ENCODE peak calls at places on chromosomes 16 and 17, in seven cellular contexts. One of them, this sample, is unnamed.

GRCh38 chr16:58792188-58792587 is 58.1 kb upstream of the GOT2 start:
- DNase-seq in stimulated activated CD4-positive, alpha-beta T cell treated with anti-CD3 and anti-CD28 coated beads, Interleukin-4, amount 100 ng/mL, for 1 hour: no peak
- DNase-seq in retina: no peak
- DNase-seq in left kidney: no peak
- DNase-seq in ELR: no peak
- DNase-seq in activated CD4-positive, alpha-beta T cell treated with anti-CD3 and anti-CD28 coated beads for 1 hour: no peak
- DNase-seq in WERI-Rb-1: no peak
- DNase-seq in this sample: no peak

GRCh38 chr16:56797861-56798260 is 67.1 kb upstream of the SLC12A3 start:
- DNase-seq in stimulated activated CD4-positive, alpha-beta T cell treated with anti-CD3 and anti-CD28 coated beads, Interleukin-4, amount 100 ng/mL, for 1 hour: no peak
- DNase-seq in retina: no peak
- DNase-seq in left kidney: no peak
- DNase-seq in ELR: no peak
- DNase-seq in activated CD4-positive, alpha-beta T cell treated with anti-CD3 and anti-CD28 coated beads for 1 hour: no peak
- DNase-seq in WERI-Rb-1: no peak
- DNase-seq in this sample: no peak

GRCh38 chr17:50114849-50115357 is 15.1 kb downstream of the SAMD14 start:
- DNase-seq in stimulated activated CD4-positive, alpha-beta T cell treated with anti-CD3 and anti-CD28 coated beads, Interleukin-4, amount 100 ng/mL, for 1 hour: no peak
- DNase-seq in retina: peak
- DNase-seq in left kidney: peak
- DNase-seq in ELR: peak
- DNase-seq in activated CD4-positive, alpha-beta T cell treated with anti-CD3 and anti-CD28 coated beads for 1 hour: no peak
- DNase-seq in WERI-Rb-1: peak
- DNase-seq in this sample: peak

GRCh38 chr16:22375117-22375962 is 921 bp upstream of the CDR2 start:
- DNase-seq in stimulated activated CD4-positive, alpha-beta T cell treated with anti-CD3 and anti-CD28 coated beads, Interleukin-4, amount 100 ng/mL, for 1 hour: no peak
- DNase-seq in retina: no peak
- DNase-seq in left kidney: no peak
- DNase-seq in ELR: no peak
- DNase-seq in activated CD4-positive, alpha-beta T cell treated with anti-CD3 and anti-CD28 coated beads for 1 hour: no peak
- DNase-seq in WERI-Rb-1: peak
- DNase-seq in this sample: peak

GRCh38 chr16:4675864-4676786 is 17.2 kb upstream of the NUDT16L1 start:
- DNase-seq in stimulated activated CD4-positive, alpha-beta T cell treated with anti-CD3 and anti-CD28 coated beads, Interleukin-4, amount 100 ng/mL, for 1 hour: peak
- DNase-seq in retina: no peak
- DNase-seq in left kidney: no peak
- DNase-seq in ELR: no peak
- DNase-seq in activated CD4-positive, alpha-beta T cell treated with anti-CD3 and anti-CD28 coated beads for 1 hour: peak
- DNase-seq in WERI-Rb-1: no peak
- DNase-seq in this sample: no peak

GRCh38 chr16:28923652-28924398 is 1.2 kb downstream of the RABEP2 start:
- DNase-seq in stimulated activated CD4-positive, alpha-beta T cell treated with anti-CD3 and anti-CD28 coated beads, Interleukin-4, amount 100 ng/mL, for 1 hour: no peak
- DNase-seq in retina: no peak
- DNase-seq in left kidney: no peak
- DNase-seq in ELR: no peak
- DNase-seq in activated CD4-positive, alpha-beta T cell treated with anti-CD3 and anti-CD28 coated beads for 1 hour: no peak
- DNase-seq in WERI-Rb-1: peak
- DNase-seq in this sample: no peak

GRCh38 chr16:85463228-85463611 is 149.9 kb upstream of the GSE1 start:
- DNase-seq in stimulated activated CD4-positive, alpha-beta T cell treated with anti-CD3 and anti-CD28 coated beads, Interleukin-4, amount 100 ng/mL, for 1 hour: no peak
- DNase-seq in retina: peak
- DNase-seq in left kidney: no peak
- DNase-seq in ELR: no peak
- DNase-seq in activated CD4-positive, alpha-beta T cell treated with anti-CD3 and anti-CD28 coated beads for 1 hour: no peak
- DNase-seq in WERI-Rb-1: no peak
- DNase-seq in this sample: no peak

GRCh38 chr16:11404608-11405007 is 59.3 kb downstream of the RMI2 start:
- DNase-seq in stimulated activated CD4-positive, alpha-beta T cell treated with anti-CD3 and anti-CD28 coated beads, Interleukin-4, amount 100 ng/mL, for 1 hour: no peak
- DNase-seq in retina: no peak
- DNase-seq in left kidney: peak
- DNase-seq in ELR: no peak
- DNase-seq in activated CD4-positive, alpha-beta T cell treated with anti-CD3 and anti-CD28 coated beads for 1 hour: no peak
- DNase-seq in WERI-Rb-1: no peak
- DNase-seq in this sample: no peak

GRCh38 chr17:57448288-57449283 is 192.3 kb downstream of the MSI2 start:
- DNase-seq in stimulated activated CD4-positive, alpha-beta T cell treated with anti-CD3 and anti-CD28 coated beads, Interleukin-4, amount 100 ng/mL, for 1 hour: no peak
- DNase-seq in retina: no peak
- DNase-seq in left kidney: no peak
- DNase-seq in ELR: no peak
- DNase-seq in activated CD4-positive, alpha-beta T cell treated with anti-CD3 and anti-CD28 coated beads for 1 hour: no peak
- DNase-seq in WERI-Rb-1: no peak
- DNase-seq in this sample: no peak

GRCh38 chr17:37092041-37092440 is 143.3 kb downstream of the AATF start:
- DNase-seq in stimulated activated CD4-positive, alpha-beta T cell treated with anti-CD3 and anti-CD28 coated beads, Interleukin-4, amount 100 ng/mL, for 1 hour: no peak
- DNase-seq in retina: no peak
- DNase-seq in left kidney: no peak
- DNase-seq in ELR: peak
- DNase-seq in activated CD4-positive, alpha-beta T cell treated with anti-CD3 and anti-CD28 coated beads for 1 hour: no peak
- DNase-seq in WERI-Rb-1: no peak
- DNase-seq in this sample: no peak

GRCh38 chr17:80938556-80938955 is 53.1 kb upstream of the CHMP6 start:
- DNase-seq in stimulated activated CD4-positive, alpha-beta T cell treated with anti-CD3 and anti-CD28 coated beads, Interleukin-4, amount 100 ng/mL, for 1 hour: no peak
- DNase-seq in retina: no peak
- DNase-seq in left kidney: no peak
- DNase-seq in ELR: no peak
- DNase-seq in activated CD4-positive, alpha-beta T cell treated with anti-CD3 and anti-CD28 coated beads for 1 hour: no peak
- DNase-seq in WERI-Rb-1: no peak
- DNase-seq in this sample: no peak

GRCh38 chr16:54932737-54933254 is 2.1 kb downstream of the IRX5 start:
- DNase-seq in stimulated activated CD4-positive, alpha-beta T cell treated with anti-CD3 and anti-CD28 coated beads, Interleukin-4, amount 100 ng/mL, for 1 hour: no peak
- DNase-seq in retina: peak
- DNase-seq in left kidney: peak
- DNase-seq in ELR: no peak
- DNase-seq in activated CD4-positive, alpha-beta T cell treated with anti-CD3 and anti-CD28 coated beads for 1 hour: no peak
- DNase-seq in WERI-Rb-1: no peak
- DNase-seq in this sample: no peak

GRCh38 chr17:4449736-4450135 is 16.0 kb downstream of the SPNS3 start:
- DNase-seq in stimulated activated CD4-positive, alpha-beta T cell treated with anti-CD3 and anti-CD28 coated beads, Interleukin-4, amount 100 ng/mL, for 1 hour: no peak
- DNase-seq in retina: no peak
- DNase-seq in left kidney: no peak
- DNase-seq in ELR: no peak
- DNase-seq in activated CD4-positive, alpha-beta T cell treated with anti-CD3 and anti-CD28 coated beads for 1 hour: no peak
- DNase-seq in WERI-Rb-1: no peak
- DNase-seq in this sample: no peak

GRCh38 chr16:77993586-77993985 is 28.8 kb upstream of the CLEC3A start:
- DNase-seq in stimulated activated CD4-positive, alpha-beta T cell treated with anti-CD3 and anti-CD28 coated beads, Interleukin-4, amount 100 ng/mL, for 1 hour: no peak
- DNase-seq in retina: no peak
- DNase-seq in left kidney: no peak
- DNase-seq in ELR: no peak
- DNase-seq in activated CD4-positive, alpha-beta T cell treated with anti-CD3 and anti-CD28 coated beads for 1 hour: no peak
- DNase-seq in WERI-Rb-1: peak
- DNase-seq in this sample: no peak

GRCh38 chr16:29996773-29997250 is 771 bp downstream of the INO80E start:
- DNase-seq in stimulated activated CD4-positive, alpha-beta T cell treated with anti-CD3 and anti-CD28 coated beads, Interleukin-4, amount 100 ng/mL, for 1 hour: no peak
- DNase-seq in retina: no peak
- DNase-seq in left kidney: no peak
- DNase-seq in ELR: no peak
- DNase-seq in activated CD4-positive, alpha-beta T cell treated with anti-CD3 and anti-CD28 coated beads for 1 hour: no peak
- DNase-seq in WERI-Rb-1: no peak
- DNase-seq in this sample: no peak

GRCh38 chr16:21590791-21591190 is 8.6 kb upstream of the METTL9 start:
- DNase-seq in stimulated activated CD4-positive, alpha-beta T cell treated with anti-CD3 and anti-CD28 coated beads, Interleukin-4, amount 100 ng/mL, for 1 hour: no peak
- DNase-seq in retina: no peak
- DNase-seq in left kidney: no peak
- DNase-seq in ELR: peak
- DNase-seq in activated CD4-positive, alpha-beta T cell treated with anti-CD3 and anti-CD28 coated beads for 1 hour: no peak
- DNase-seq in WERI-Rb-1: no peak
- DNase-seq in this sample: no peak

GRCh38 chr16:86072328-86073102 is 173.6 kb downstream of the IRF8 start:
- DNase-seq in stimulated activated CD4-positive, alpha-beta T cell treated with anti-CD3 and anti-CD28 coated beads, Interleukin-4, amount 100 ng/mL, for 1 hour: peak
- DNase-seq in retina: peak
- DNase-seq in left kidney: peak
- DNase-seq in ELR: peak
- DNase-seq in activated CD4-positive, alpha-beta T cell treated with anti-CD3 and anti-CD28 coated beads for 1 hour: no peak
- DNase-seq in WERI-Rb-1: peak
- DNase-seq in this sample: peak

GRCh38 chr17:79874329-79874981 is 35.2 kb upstream of the CBX4 start:
- DNase-seq in stimulated activated CD4-positive, alpha-beta T cell treated with anti-CD3 and anti-CD28 coated beads, Interleukin-4, amount 100 ng/mL, for 1 hour: no peak
- DNase-seq in retina: no peak
- DNase-seq in left kidney: peak
- DNase-seq in ELR: peak
- DNase-seq in activated CD4-positive, alpha-beta T cell treated with anti-CD3 and anti-CD28 coated beads for 1 hour: no peak
- DNase-seq in WERI-Rb-1: peak
- DNase-seq in this sample: peak

GRCh38 chr16:11302977-11303376 is 21.8 kb upstream of the PRM1 start:
- DNase-seq in stimulated activated CD4-positive, alpha-beta T cell treated with anti-CD3 and anti-CD28 coated beads, Interleukin-4, amount 100 ng/mL, for 1 hour: no peak
- DNase-seq in retina: no peak
- DNase-seq in left kidney: no peak
- DNase-seq in ELR: no peak
- DNase-seq in activated CD4-positive, alpha-beta T cell treated with anti-CD3 and anti-CD28 coated beads for 1 hour: no peak
- DNase-seq in WERI-Rb-1: no peak
- DNase-seq in this sample: no peak

GRCh38 chr17:4899341-4900230 is at the start of gene C17orf107:
- DNase-seq in stimulated activated CD4-positive, alpha-beta T cell treated with anti-CD3 and anti-CD28 coated beads, Interleukin-4, amount 100 ng/mL, for 1 hour: peak
- DNase-seq in retina: peak
- DNase-seq in left kidney: peak
- DNase-seq in ELR: peak
- DNase-seq in activated CD4-positive, alpha-beta T cell treated with anti-CD3 and anti-CD28 coated beads for 1 hour: peak
- DNase-seq in WERI-Rb-1: no peak
- DNase-seq in this sample: no peak

GRCh38 chr16:79593074-79593531 is 7.4 kb downstream of the MAF start:
- DNase-seq in stimulated activated CD4-positive, alpha-beta T cell treated with anti-CD3 and anti-CD28 coated beads, Interleukin-4, amount 100 ng/mL, for 1 hour: no peak
- DNase-seq in retina: no peak
- DNase-seq in left kidney: no peak
- DNase-seq in ELR: no peak
- DNase-seq in activated CD4-positive, alpha-beta T cell treated with anti-CD3 and anti-CD28 coated beads for 1 hour: no peak
- DNase-seq in WERI-Rb-1: no peak
- DNase-seq in this sample: no peak

GRCh38 chr17:34299918-34300600 is 14.5 kb downstream of the CCL11 start:
- DNase-seq in stimulated activated CD4-positive, alpha-beta T cell treated with anti-CD3 and anti-CD28 coated beads, Interleukin-4, amount 100 ng/mL, for 1 hour: no peak
- DNase-seq in retina: no peak
- DNase-seq in left kidney: no peak
- DNase-seq in ELR: peak
- DNase-seq in activated CD4-positive, alpha-beta T cell treated with anti-CD3 and anti-CD28 coated beads for 1 hour: no peak
- DNase-seq in WERI-Rb-1: no peak
- DNase-seq in this sample: no peak

GRCh38 chr17:14545156-14545906 is 244.4 kb downstream of the HS3ST3B1 start:
- DNase-seq in stimulated activated CD4-positive, alpha-beta T cell treated with anti-CD3 and anti-CD28 coated beads, Interleukin-4, amount 100 ng/mL, for 1 hour: no peak
- DNase-seq in retina: peak
- DNase-seq in left kidney: no peak
- DNase-seq in ELR: no peak
- DNase-seq in activated CD4-positive, alpha-beta T cell treated with anti-CD3 and anti-CD28 coated beads for 1 hour: no peak
- DNase-seq in WERI-Rb-1: no peak
- DNase-seq in this sample: no peak

GRCh38 chr17:82932146-82933005 is 92.6 kb upstream of the ZNF750 start:
- DNase-seq in stimulated activated CD4-positive, alpha-beta T cell treated with anti-CD3 and anti-CD28 coated beads, Interleukin-4, amount 100 ng/mL, for 1 hour: no peak
- DNase-seq in retina: no peak
- DNase-seq in left kidney: no peak
- DNase-seq in ELR: peak
- DNase-seq in activated CD4-positive, alpha-beta T cell treated with anti-CD3 and anti-CD28 coated beads for 1 hour: no peak
- DNase-seq in WERI-Rb-1: no peak
- DNase-seq in this sample: no peak

GRCh38 chr17:8791910-8792270 is 7.3 kb downstream of the MFSD6L start:
- DNase-seq in stimulated activated CD4-positive, alpha-beta T cell treated with anti-CD3 and anti-CD28 coated beads, Interleukin-4, amount 100 ng/mL, for 1 hour: no peak
- DNase-seq in retina: no peak
- DNase-seq in left kidney: no peak
- DNase-seq in ELR: peak
- DNase-seq in activated CD4-positive, alpha-beta T cell treated with anti-CD3 and anti-CD28 coated beads for 1 hour: no peak
- DNase-seq in WERI-Rb-1: no peak
- DNase-seq in this sample: no peak

GRCh38 chr16:79250457-79251098 is 350.0 kb downstream of the MAF start:
- DNase-seq in stimulated activated CD4-positive, alpha-beta T cell treated with anti-CD3 and anti-CD28 coated beads, Interleukin-4, amount 100 ng/mL, for 1 hour: no peak
- DNase-seq in retina: no peak
- DNase-seq in left kidney: no peak
- DNase-seq in ELR: no peak
- DNase-seq in activated CD4-positive, alpha-beta T cell treated with anti-CD3 and anti-CD28 coated beads for 1 hour: no peak
- DNase-seq in WERI-Rb-1: no peak
- DNase-seq in this sample: no peak